ENCODE peak calls at places on chromosomes 11 and 22, in six cellular contexts. F is K562, V is spleen, O is suprapubic skin, S is stomach, M is GM23338. R is an unnamed sample.

GRCh38 chr22:28247114-28247513 is 328.1 kb upstream of the PITPNB start:
- DNase-seq in O (no peak), V (no peak), S (no peak), F (no peak), M (no peak), R (no peak)

GRCh38 chr11:33266418-33267215 is 9.4 kb downstream of the HIPK3 start:
- DNase-seq in M (peak), S (no peak), V (no peak), O (no peak), F (peak), R (no peak)

GRCh38 chr11:60265373-60266214 is 14.9 kb upstream of the MS4A4A start:
- DNase-seq in S (no peak), V (no peak), M (peak), F (peak), O (no peak), R (no peak)

GRCh38 chr11:72736452-72737069 is 15.6 kb downstream of the ARAP1 start:
- DNase-seq in M (no peak), V (peak), S (no peak), F (peak), O (no peak), R (no peak)

GRCh38 chr11:8748317-8748716 is 65.7 kb downstream of the RPL27A start:
- DNase-seq in M (no peak), F (no peak), S (no peak), O (no peak), V (no peak), R (no peak)

GRCh38 chr22:40055143-40055926 is 60.6 kb downstream of the FAM83F start:
- DNase-seq in O (no peak), M (no peak), V (no peak), S (no peak), F (peak), R (no peak)

GRCh38 chr11:67053896-67054850 is 2.5 kb upstream of the RHOD start:
- DNase-seq in O (no peak), V (no peak), M (peak), S (peak), F (peak), R (peak)

GRCh38 chr22:42357634-42358296 is 74.4 kb downstream of the NFAM1 start:
- DNase-seq in V (no peak), F (no peak), O (no peak), S (peak), M (no peak), R (no peak)

GRCh38 chr11:43366597-43367121 is 7.9 kb downstream of the TTC17 start:
- DNase-seq in O (no peak), S (no peak), V (no peak), F (peak), M (no peak), R (no peak)

GRCh38 chr22:36422287-36423014 is 34.7 kb upstream of the MYH9 start:
- DNase-seq in M (no peak), S (no peak), V (no peak), O (no peak), F (no peak), R (no peak)

GRCh38 chr11:65588199-65589054 is 7.2 kb downstream of the KCNK7 start:
- DNase-seq in S (peak), V (peak), M (peak), F (peak), O (no peak), R (peak)

GRCh38 chr11:76830639-76831312 is 29.9 kb upstream of the ACER3 start:
- DNase-seq in S (no peak), V (no peak), M (no peak), O (no peak), F (no peak), R (no peak)

GRCh38 chr11:119522609-119523008 is 99.6 kb upstream of the THY1 start:
- DNase-seq in V (no peak), S (no peak), O (no peak), F (no peak), M (no peak), R (no peak)

GRCh38 chr11:119525855-119526196 is 102.9 kb upstream of the THY1 start:
- DNase-seq in F (no peak), O (no peak), M (no peak), S (no peak), V (peak), R (no peak)

GRCh38 chr11:119525180-119525854 is 102.3 kb upstream of the THY1 start:
- DNase-seq in F (no peak), O (no peak), S (no peak), V (peak), M (no peak), R (no peak)

GRCh38 chr11:119521551-119521950 is 98.6 kb upstream of the THY1 start:
- DNase-seq in S (no peak), M (no peak), O (no peak), V (no peak), F (no peak), R (no peak)

DNA sequence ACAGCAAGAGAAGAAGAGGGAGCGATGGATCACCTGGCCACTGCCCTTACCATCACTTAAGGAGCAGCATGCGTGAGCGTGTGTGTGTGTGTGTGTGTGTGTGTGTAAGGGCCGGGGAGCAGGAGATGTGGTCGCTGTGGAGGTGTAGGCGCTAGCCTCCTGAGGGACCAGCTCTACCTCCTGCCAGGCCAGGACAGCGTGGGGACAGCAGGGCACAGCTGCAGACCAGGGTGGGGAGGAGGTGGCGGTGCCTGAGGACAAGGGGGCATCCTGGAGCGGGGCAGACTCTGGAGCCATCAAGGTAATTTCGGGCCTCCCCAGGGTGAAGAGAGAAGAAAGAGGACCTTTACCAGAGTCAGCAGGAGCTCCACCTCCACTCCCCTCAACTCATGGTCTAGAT is 100.8 kb upstream of the THY1 start:
- DNase-seq in F (no peak), V (peak), O (no peak), S (no peak), M (no peak), R (no peak)
- TF ChIP-seq POLR2AphosphoS5 in F (no peak), V (no peak), O (no peak), S (no peak), M (no peak), R (no peak)

GRCh38 chr11:118194835-118195627 is 18.6 kb upstream of the SCN2B start:
- DNase-seq in S (peak), V (no peak), F (no peak), M (no peak), O (peak), R (no peak)
- TF ChIP-seq POLR2AphosphoS5 in S (peak), V (no peak), F (no peak), M (no peak), O (peak), R (no peak)

GRCh38 chr11:16613401-16614381 is 124.8 kb upstream of the C11orf58 start:
- DNase-seq in M (peak), V (peak), S (peak), O (no peak), F (peak), R (peak)
- TF ChIP-seq POLR2AphosphoS5 in M (no peak), V (peak), S (no peak), O (no peak), F (no peak), R (no peak)

GRCh38 chr11:128482092-128482491 is 105.3 kb downstream of the ETS1 start:
- DNase-seq in M (no peak), O (no peak), F (no peak), S (no peak), V (no peak), R (no peak)

GRCh38 chr11:128480665-128481064 is 106.7 kb downstream of the ETS1 start:
- DNase-seq in S (no peak), O (no peak), F (no peak), M (no peak), V (no peak), R (no peak)

GRCh38 chr11:128482512-128483191 is 104.7 kb downstream of the ETS1 start:
- DNase-seq in F (no peak), V (no peak), O (no peak), M (no peak), S (no peak), R (no peak)

GRCh38 chr11:128480066-128480465 is 107.3 kb downstream of the ETS1 start:
- DNase-seq in S (no peak), O (no peak), F (no peak), M (no peak), V (no peak), R (no peak)

GRCh38 chr11:128481135-128481534 is 106.2 kb downstream of the ETS1 start:
- DNase-seq in V (no peak), M (no peak), O (no peak), F (no peak), S (no peak), R (no peak)
- TF ChIP-seq POLR2AphosphoS5 in V (no peak), M (no peak), O (no peak), F (no peak), S (peak), R (no peak)

GRCh38 chr11:128810784-128811514 is 56.1 kb downstream of the KCNJ1 start:
- DNase-seq in V (no peak), S (no peak), O (no peak), M (no peak), F (no peak), R (no peak)
- TF ChIP-seq POLR2AphosphoS5 in V (no peak), S (no peak), O (no peak), M (no peak), F (no peak), R (no peak)

GRCh38 chr11:102142333-102142732 is 32.1 kb downstream of the YAP1 start:
- DNase-seq in F (no peak), S (no peak), M (no peak), O (no peak), V (no peak), R (no peak)

GRCh38 chr11:102135256-102135655 is 25.0 kb downstream of the YAP1 start:
- DNase-seq in S (no peak), O (no peak), V (no peak), F (no peak), M (no peak), R (no peak)

GRCh38 chr11:102138223-102138622 is 28.0 kb downstream of the YAP1 start:
- DNase-seq in S (no peak), F (no peak), O (no peak), V (no peak), M (no peak), R (no peak)

GRCh38 chr11:102138677-102139076 is 28.4 kb downstream of the YAP1 start:
- DNase-seq in O (no peak), F (no peak), M (no peak), V (no peak), S (no peak), R (no peak)

DNA sequence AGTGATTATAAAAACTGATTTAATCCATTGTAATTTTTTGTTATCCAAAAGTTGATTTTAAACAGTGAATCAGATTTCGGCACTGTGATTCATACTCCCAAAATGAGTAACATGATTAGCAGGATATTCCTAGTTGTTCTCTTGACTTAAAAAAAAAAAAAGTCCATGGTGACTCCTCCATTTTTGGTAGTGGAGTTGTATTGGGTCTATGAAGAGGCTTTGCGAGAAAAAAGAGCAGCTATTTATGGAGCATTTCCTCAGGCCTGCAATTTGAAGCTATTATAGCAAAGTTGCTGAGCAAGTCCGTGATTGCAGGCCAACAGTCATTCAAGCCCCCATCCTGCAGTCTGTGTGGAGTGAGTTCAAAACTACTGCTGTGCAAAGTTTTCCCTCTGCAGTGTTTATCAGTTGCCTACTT is 28.8 kb downstream of the YAP1 start:
- DNase-seq in F (no peak), O (no peak), M (peak), S (no peak), V (no peak), R (no peak)
- TF ChIP-seq POLR2AphosphoS5 in F (no peak), O (no peak), M (no peak), S (no peak), V (no peak), R (no peak)

GRCh38 chr11:73875380-73875779 is 1.3 kb downstream of the COA4 start:
- DNase-seq in O (no peak), S (no peak), F (no peak), M (no peak), V (no peak), R (no peak)

GRCh38 chr11:73872746-73873412 is 3.8 kb downstream of the COA4 start:
- DNase-seq in M (no peak), S (no peak), V (no peak), O (no peak), F (no peak), R (no peak)

GRCh38 chr11:73876424-73877300 is at the start of the genes COA4 and PAAF1:
- DNase-seq in S (peak), O (peak), M (peak), V (peak), F (peak), R (peak)

GRCh38 chr11:73878771-73879170 is 2.0 kb downstream of the PAAF1 start:
- DNase-seq in V (no peak), F (no peak), M (no peak), S (no peak), O (no peak), R (no peak)

DNA sequence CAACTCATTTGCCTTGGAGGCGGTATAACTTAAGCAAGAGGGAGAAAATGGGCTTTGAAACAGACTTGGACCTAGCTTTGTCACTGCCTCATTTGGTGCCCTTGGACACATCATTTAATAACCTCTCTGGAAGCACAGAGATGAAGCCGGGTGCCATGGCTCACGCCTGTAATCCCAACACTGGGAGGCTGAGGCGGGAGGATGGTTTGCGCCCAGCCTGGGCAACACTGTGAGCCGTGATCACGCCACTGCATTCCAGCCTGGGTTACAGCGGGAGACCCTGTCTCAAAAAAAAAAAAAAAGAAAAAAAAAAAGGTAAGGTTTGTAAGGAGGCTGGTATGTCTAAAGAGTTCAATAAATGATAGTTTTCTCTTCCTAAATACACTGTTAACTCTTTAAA is 806 bp downstream of the COA4 start:
- DNase-seq in F (peak), S (no peak), V (no peak), M (no peak), O (no peak), R (no peak)
- TF ChIP-seq POLR2AphosphoS5 in F (no peak), S (no peak), V (no peak), M (no peak), O (no peak), R (no peak)

GRCh38 chr11:118657709-118658108 is 21.7 kb downstream of the TREH start:
- DNase-seq in V (peak), S (no peak), M (no peak), O (no peak), F (no peak), R (no peak)

GRCh38 chr11:118657238-118657637 is 22.2 kb downstream of the TREH start:
- DNase-seq in O (no peak), S (no peak), V (no peak), F (peak), M (peak), R (no peak)

GRCh38 chr11:118659956-118660645 is 19.3 kb downstream of the TREH start:
- DNase-seq in V (no peak), S (no peak), F (no peak), M (peak), O (peak), R (no peak)

GRCh38 chr11:118659314-118659939 is 20.0 kb downstream of the TREH start:
- DNase-seq in F (peak), O (peak), V (peak), M (peak), S (peak), R (peak)

GRCh38 chr11:118658372-118659313 is 20.8 kb downstream of the TREH start:
- DNase-seq in M (peak), V (no peak), S (no peak), O (no peak), F (peak), R (no peak)
- TF ChIP-seq POLR2AphosphoS5 in M (peak), V (peak), S (no peak), O (no peak), F (no peak), R (no peak)

GRCh38 chr11:61955031-61955415 is 4.9 kb downstream of the BEST1 start:
- DNase-seq in O (peak), S (no peak), V (peak), F (no peak), M (peak), R (no peak)
- TF ChIP-seq POLR2AphosphoS5 in O (peak), S (peak), V (peak), F (no peak), M (no peak), R (no peak)

R was measured in GM12892.